ENCODE peak calls at places on chromosomes 7 and 10, in seven cellular contexts. Z, K, U, E, Q, W and B are unnamed samples.

GRCh38 chr7:98840604-98841508 is 29.0 kb downstream of the TMEM130 start:
- DNase-seq in Z (no peak), K (no peak), U (peak), E (no peak), Q (no peak), W (no peak), B (no peak)

GRCh38 chr10:86955501-86956194 is 1.8 kb downstream of the MMRN2 start:
- DNase-seq in Z (no peak), K (peak), U (no peak), E (peak), Q (peak), W (no peak), B (no peak)

GRCh38 chr7:42154168-42154567 is 82.8 kb downstream of the GLI3 start:
- DNase-seq in Z (no peak), K (no peak), U (no peak), E (no peak), Q (no peak), W (no peak), B (no peak)

GRCh38 chr10:34615770-34616169 is 199.3 kb downstream of the PARD3 start:
- DNase-seq in Z (no peak), K (no peak), U (peak), E (no peak), Q (no peak), W (no peak), B (no peak)

GRCh38 chr7:52147240-52147639 is 830.6 kb upstream of the COBL start:
- DNase-seq in Z (no peak), K (no peak), U (no peak), E (peak), Q (no peak), W (no peak), B (no peak)

GRCh38 chr10:51861731-51862130 is 162.3 kb upstream of the CSTF2T start:
- DNase-seq in Z (no peak), K (no peak), U (no peak), E (no peak), Q (no peak), W (no peak), B (no peak)

GRCh38 chr7:129896568-129897382 is 56.0 kb downstream of the UBE2H start:
- DNase-seq in Z (no peak), K (no peak), U (peak), E (no peak), Q (no peak), W (no peak), B (no peak)

GRCh38 chr7:80147543-80148376 is 13.1 kb downstream of the GNAI1 start:
- DNase-seq in Z (no peak), K (no peak), U (peak), E (no peak), Q (no peak), W (peak), B (peak)

GRCh38 chr10:30996481-30996980 is 35.1 kb downstream of the ZNF438 start:
- DNase-seq in Z (no peak), K (no peak), U (no peak), E (no peak), Q (no peak), W (no peak), B (no peak)

GRCh38 chr7:13309535-13309934 is 622.1 kb downstream of the ARL4A start:
- DNase-seq in Z (no peak), K (no peak), U (no peak), E (no peak), Q (no peak), W (no peak), B (no peak)

GRCh38 chr10:69362471-69362954 is 54.2 kb downstream of the TACR2 start:
- DNase-seq in Z (no peak), K (no peak), U (peak), E (no peak), Q (no peak), W (no peak), B (peak)

GRCh38 chr10:29555746-29556481 is 78.9 kb downstream of the SVIL start:
- DNase-seq in Z (no peak), K (no peak), U (peak), E (peak), Q (no peak), W (peak), B (peak)

GRCh38 chr7:134024729-134025128 is 102.4 kb upstream of the LRGUK start:
- DNase-seq in Z (no peak), K (no peak), U (peak), E (no peak), Q (no peak), W (no peak), B (peak)

GRCh38 chr10:12510566-12510965 is 161.2 kb downstream of the CAMK1D start:
- DNase-seq in Z (no peak), K (no peak), U (no peak), E (peak), Q (peak), W (no peak), B (no peak)

GRCh38 chr10:57846307-57847065 is 421.2 kb downstream of the IPMK start:
- DNase-seq in Z (no peak), K (no peak), U (no peak), E (no peak), Q (no peak), W (no peak), B (no peak)

GRCh38 chr10:104081998-104082397 is 3.7 kb downstream of the COL17A1 start:
- DNase-seq in Z (no peak), K (no peak), U (no peak), E (peak), Q (no peak), W (peak), B (no peak)

GRCh38 chr7:132065193-132065972 is 509.0 kb upstream of the PODXL start:
- DNase-seq in Z (no peak), K (no peak), U (peak), E (peak), Q (no peak), W (peak), B (peak)

GRCh38 chr10:89332092-89332633 is 4.4 kb downstream of the IFIT3 start:
- DNase-seq in Z (no peak), K (no peak), U (peak), E (no peak), Q (no peak), W (peak), B (peak)

GRCh38 chr10:76906221-76906620 is 731.4 kb downstream of the KCNMA1 start:
- DNase-seq in Z (no peak), K (no peak), U (no peak), E (no peak), Q (no peak), W (no peak), B (no peak)

GRCh38 chr7:85407401-85407800 is 220.5 kb upstream of the SEMA3D start:
- DNase-seq in Z (no peak), K (no peak), U (no peak), E (no peak), Q (no peak), W (no peak), B (no peak)

GRCh38 chr7:151442776-151443496 is 3.0 kb upstream of the CRYGN start:
- DNase-seq in Z (no peak), K (no peak), U (no peak), E (no peak), Q (no peak), W (no peak), B (no peak)

GRCh38 chr7:21946228-21946709 is 570 bp upstream of the CDCA7L start:
- DNase-seq in Z (no peak), K (no peak), U (no peak), E (no peak), Q (no peak), W (peak), B (no peak)
- H3K9ac ChIP-seq in Z (no peak), K (no peak), U (no peak), E (peak), Q (peak), W (no peak), B (peak)

DNA sequence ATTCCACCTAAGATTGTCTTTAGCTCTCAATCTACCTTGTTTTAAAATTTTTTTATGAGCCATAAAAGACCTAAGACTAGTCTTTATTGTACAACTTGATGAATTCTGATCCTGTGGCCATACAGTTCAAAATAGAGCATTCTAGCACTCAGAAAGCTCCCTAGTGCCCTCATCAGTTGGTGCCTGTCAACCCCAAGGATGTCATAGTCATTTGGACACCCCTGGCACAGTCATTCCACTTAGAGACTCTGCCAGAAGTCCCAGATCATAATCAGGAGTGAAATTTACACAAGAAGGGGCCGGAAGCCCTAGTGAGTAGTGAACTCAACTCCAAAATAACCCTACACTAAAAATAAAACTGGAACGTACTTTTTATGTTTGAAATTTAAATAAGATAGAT is 80.0 kb upstream of the INSIG1 start:
- DNase-seq in Z (no peak), K (no peak), U (no peak), E (no peak), Q (no peak), W (no peak), B (no peak)
- H2AK5ac ChIP-seq in Z (no peak), K (no peak), U (no peak), E (no peak), Q (no peak), W (no peak), B (no peak)

DNA sequence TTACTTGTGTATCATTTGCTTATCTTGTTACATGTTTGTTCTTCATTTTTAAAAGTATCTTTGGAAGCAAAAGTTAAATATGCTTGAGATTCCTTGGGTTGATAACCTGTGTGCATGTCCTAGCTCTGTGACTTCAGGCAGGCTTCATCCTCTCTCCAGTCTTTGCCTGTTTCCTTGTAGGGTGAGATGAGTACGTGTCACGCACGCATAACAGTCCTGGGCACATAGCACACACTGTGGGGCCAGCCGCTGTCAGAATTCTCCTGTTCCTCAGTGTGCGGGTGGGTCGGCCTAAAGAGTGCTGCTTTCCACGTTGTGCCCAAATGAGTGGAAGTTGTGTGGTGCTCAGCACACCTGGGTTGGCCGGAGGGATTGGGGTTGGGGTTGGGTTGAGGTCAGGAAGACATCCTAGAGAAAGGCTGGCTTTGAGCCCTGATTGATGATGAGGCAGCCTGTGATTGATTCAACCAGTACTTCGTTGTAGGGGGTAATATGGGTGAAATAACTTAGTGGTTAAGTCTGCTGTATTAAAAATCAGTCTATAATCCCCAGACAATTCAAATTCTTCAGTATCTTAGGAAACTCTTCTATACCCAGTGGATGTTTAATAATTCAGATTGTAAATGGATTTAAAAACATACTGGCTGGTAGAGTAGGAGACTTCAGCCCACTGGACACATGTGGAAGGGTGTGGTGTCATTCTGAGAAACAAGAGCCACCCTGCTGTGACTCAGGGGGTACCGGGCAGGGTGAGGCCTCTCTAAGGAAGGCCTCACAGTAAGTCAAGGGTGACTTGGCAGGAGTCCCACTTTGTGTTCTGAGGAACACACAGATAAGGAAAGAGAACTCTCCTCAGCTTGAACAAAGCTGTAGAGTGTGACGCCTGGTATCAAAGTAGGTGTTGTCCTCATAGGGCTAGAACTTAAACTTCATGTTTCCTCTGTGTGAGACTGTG is 54.8 kb downstream of the DAGLB start:
- DNase-seq in Z (no peak), K (no peak), U (peak), E (peak), Q (no peak), W (peak), B (peak)
- H3K9ac ChIP-seq in Z (no peak), K (no peak), U (no peak), E (no peak), Q (no peak), W (no peak), B (peak)

GRCh38 chr10:123906884-123907652 is 15.5 kb upstream of the CPXM2 start:
- DNase-seq in Z (no peak), K (no peak), U (no peak), E (no peak), Q (no peak), W (no peak), B (no peak)
- H2AK5ac ChIP-seq in Z (no peak), K (no peak), U (no peak), E (no peak), Q (no peak), W (no peak), B (no peak)

GRCh38 chr10:32961343-32961891 is 3.4 kb upstream of the ITGB1 start:
- DNase-seq in Z (no peak), K (no peak), U (no peak), E (no peak), Q (no peak), W (no peak), B (no peak)
- H3K9ac ChIP-seq in Z (no peak), K (no peak), U (peak), E (peak), Q (no peak), W (no peak), B (peak)

GRCh38 chr7:35508623-35509400 is 186.1 kb downstream of the HERPUD2 start:
- DNase-seq in Z (no peak), K (no peak), U (no peak), E (peak), Q (no peak), W (no peak), B (no peak)
- H2AK5ac ChIP-seq in Z (no peak), K (no peak), U (no peak), E (no peak), Q (no peak), W (no peak), B (no peak)